ENCODE peak calls at places on chromosomes 5 and 9, in six cellular contexts. X is keratinocyte, A is HL-60, R is AG04450, J is fibroblast of lung, Z is left ventricle myocardium inferior. E is an unnamed sample.

GRCh38 chr9:119836036-119836435 is 466.8 kb upstream of the BRINP1 start:
- DNase-seq in A (no peak), R (no peak), Z (no peak), J (no peak), X (no peak), E (no peak)

GRCh38 chr9:13939129-13939528 is 374.8 kb downstream of the NFIB start:
- DNase-seq in R (peak), X (no peak), J (peak), Z (no peak), A (no peak), E (no peak)

GRCh38 chr5:135312255-135312935 is 86.6 kb downstream of the MACROH2A1 start:
- DNase-seq in J (no peak), Z (no peak), A (no peak), X (no peak), R (no peak), E (no peak)

GRCh38 chr5:169893586-169893985 is 86.7 kb downstream of the INSYN2B start:
- DNase-seq in X (no peak), Z (no peak), R (no peak), A (no peak), J (no peak), E (no peak)

GRCh38 chr9:29044959-29045358 is 1471.7 kb upstream of the C9orf72 start:
- DNase-seq in A (no peak), Z (no peak), X (peak), R (no peak), J (no peak), E (no peak)

GRCh38 chr9:27425827-27426716 is 98.0 kb upstream of the IFNK start:
- DNase-seq in A (no peak), R (no peak), X (no peak), J (no peak), Z (no peak), E (no peak)

GRCh38 chr5:55324815-55325418 is 17.1 kb downstream of the MTREX start:
- DNase-seq in Z (no peak), J (peak), X (no peak), A (no peak), R (no peak), E (peak)

GRCh38 chr9:37407468-37407867 is 15.0 kb upstream of the GRHPR start:
- DNase-seq in J (no peak), R (no peak), Z (no peak), X (no peak), A (no peak), E (no peak)

GRCh38 chr9:16119861-16120641 is 567.2 kb downstream of the CCDC171 start:
- DNase-seq in R (no peak), A (no peak), Z (no peak), X (no peak), J (no peak), E (no peak)

GRCh38 chr9:135061441-135061840 is 26.0 kb upstream of the OLFM1 start:
- DNase-seq in Z (no peak), R (no peak), A (no peak), J (no peak), X (no peak), E (no peak)

GRCh38 chr5:98902733-98903132 is 26.1 kb downstream of the CHD1 start:
- DNase-seq in J (peak), A (no peak), R (no peak), Z (no peak), X (no peak), E (no peak)

GRCh38 chr5:149940077-149940574 is 4.5 kb downstream of the PDE6A start:
- DNase-seq in A (peak), J (peak), R (no peak), X (no peak), Z (no peak), E (no peak)

GRCh38 chr5:1944408-1944807 is 61.7 kb upstream of the IRX4 start:
- DNase-seq in R (no peak), X (no peak), J (no peak), A (no peak), Z (no peak), E (no peak)

GRCh38 chr5:125274211-125274610 is 527.8 kb upstream of the ZNF608 start:
- DNase-seq in J (no peak), X (no peak), A (no peak), Z (no peak), R (no peak), E (no peak)

GRCh38 chr9:11871832-11872231 is 821.4 kb upstream of the TYRP1 start:
- DNase-seq in J (no peak), A (no peak), R (no peak), Z (no peak), X (no peak), E (no peak)

GRCh38 chr5:137073192-137073591 is 425.9 kb downstream of the SPOCK1 start:
- DNase-seq in J (no peak), A (no peak), Z (no peak), X (no peak), R (no peak), E (no peak)

GRCh38 chr9:126119731-126120130 is 206.9 kb upstream of the MVB12B start:
- DNase-seq in R (no peak), Z (no peak), X (no peak), J (no peak), A (no peak), E (no peak)

GRCh38 chr9:109709881-109710280 is 70.1 kb upstream of the PALM2AKAP2 start:
- DNase-seq in J (no peak), X (no peak), R (no peak), A (no peak), Z (no peak), E (no peak)

GRCh38 chr5:54062958-54063357 is 247.4 kb downstream of the ARL15 start:
- DNase-seq in X (no peak), Z (no peak), A (no peak), J (peak), R (peak), E (no peak)

GRCh38 chr5:37665272-37665671 is 174.6 kb downstream of the GDNF start:
- DNase-seq in J (peak), R (peak), X (no peak), A (no peak), Z (no peak), E (no peak)

GRCh38 chr9:81717061-81717746 is 27.9 kb upstream of the TLE1 start:
- DNase-seq in X (no peak), J (no peak), A (no peak), Z (no peak), R (no peak), E (no peak)

GRCh38 chr9:129143461-129143927 is 32.3 kb downstream of the PTPA start:
- DNase-seq in R (no peak), J (peak), Z (peak), X (no peak), A (no peak), E (no peak)

GRCh38 chr5:172123269-172123692 is 64.7 kb downstream of the STK10 start:
- DNase-seq in X (no peak), R (no peak), Z (peak), A (no peak), J (peak), E (no peak)

GRCh38 chr5:83688321-83688720 is 32.3 kb downstream of the HAPLN1 start:
- DNase-seq in Z (no peak), X (no peak), A (no peak), R (no peak), J (no peak), E (no peak)

GRCh38 chr5:102498271-102499034 is at the start of gene SLCO6A1:
- DNase-seq in R (no peak), J (no peak), X (no peak), Z (no peak), A (no peak), E (no peak)

GRCh38 chr9:15187589-15187988 is 119.4 kb downstream of the TTC39B start:
- DNase-seq in A (no peak), X (no peak), J (no peak), Z (no peak), R (no peak), E (no peak)

GRCh38 chr5:96816430-96816939 is 8.7 kb upstream of the ERAP1 start:
- DNase-seq in J (no peak), Z (no peak), A (no peak), X (no peak), R (no peak), E (peak)

GRCh38 chr9:92564479-92564878 is 28.7 kb upstream of the ECM2 start:
- DNase-seq in Z (no peak), J (peak), R (peak), A (no peak), X (no peak), E (no peak)

GRCh38 chr9:15299374-15299939 is 7.6 kb downstream of the TTC39B start:
- DNase-seq in X (no peak), Z (no peak), J (no peak), R (no peak), A (no peak), E (peak)

GRCh38 chr9:92508018-92508417 is 25.7 kb upstream of the ASPN start:
- DNase-seq in Z (peak), A (no peak), R (no peak), J (no peak), X (no peak), E (no peak)

GRCh38 chr5:107384256-107384655 is 286.5 kb downstream of the EFNA5 start:
- DNase-seq in J (no peak), Z (no peak), X (no peak), A (no peak), R (no peak), E (no peak)

GRCh38 chr9:35374436-35374835 is 115.5 kb upstream of the RUSC2 start:
- DNase-seq in A (no peak), J (no peak), X (no peak), Z (no peak), R (no peak), E (no peak)

GRCh38 chr9:72315089-72315509 is 49.9 kb downstream of the ZFAND5 start:
- DNase-seq in X (no peak), Z (peak), A (no peak), R (no peak), J (peak), E (no peak)

GRCh38 chr5:113330533-113331200 is 104.1 kb downstream of the TSSK1B start:
- DNase-seq in R (no peak), X (no peak), Z (peak), A (no peak), J (peak), E (peak)

GRCh38 chr5:153623906-153624765 is 133.7 kb downstream of the GRIA1 start:
- DNase-seq in J (peak), R (no peak), Z (no peak), A (no peak), X (no peak), E (no peak)

GRCh38 chr5:74957906-74958305 is 91.7 kb upstream of the FAM169A start:
- DNase-seq in J (no peak), A (no peak), X (no peak), R (no peak), Z (no peak), E (no peak)

GRCh38 chr5:76526950-76527349 is 96.3 kb downstream of the F2RL2 start:
- DNase-seq in Z (no peak), R (no peak), A (no peak), X (no peak), J (no peak), E (no peak)

GRCh38 chr9:107260437-107261081 is 22.5 kb upstream of the RAD23B start:
- DNase-seq in X (no peak), Z (no peak), J (no peak), R (no peak), A (no peak), E (no peak)

DNA sequence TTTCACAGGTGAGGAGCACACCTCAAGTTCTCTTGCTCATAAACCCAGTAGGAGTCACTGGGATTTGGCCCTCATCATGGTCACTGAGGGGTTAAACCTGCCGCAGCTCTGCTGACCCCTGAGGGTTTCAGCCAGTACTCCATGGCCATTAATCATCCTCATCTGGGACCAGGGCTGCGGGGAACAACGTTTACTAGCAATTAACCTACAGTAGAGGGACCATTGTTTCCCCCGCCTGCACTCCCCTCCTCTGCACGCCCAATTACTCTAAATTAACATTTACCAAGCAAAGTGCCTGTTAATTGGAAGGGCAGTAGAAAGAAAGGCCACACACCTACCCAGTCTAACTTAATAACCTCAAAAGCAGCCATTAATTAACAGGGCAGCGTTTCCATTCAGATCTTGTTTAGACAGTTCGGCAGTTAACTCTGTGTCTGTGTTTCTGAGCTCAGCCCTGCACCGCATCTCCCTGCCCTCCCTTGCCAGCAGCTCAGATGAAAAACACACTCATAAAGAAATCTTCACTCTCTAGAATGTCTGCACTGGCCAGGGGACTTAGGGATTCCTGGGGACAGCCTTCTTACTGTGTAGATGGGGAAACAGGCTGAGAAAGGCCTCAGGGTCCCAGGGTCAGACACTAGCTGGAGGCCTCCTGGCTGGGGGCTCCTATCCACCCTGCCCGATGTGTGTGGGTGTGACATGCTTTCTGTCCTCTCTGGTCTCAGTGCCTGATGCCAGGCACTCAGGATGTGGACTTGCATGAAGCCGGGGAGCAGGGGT is 51.6 kb downstream of the ALG2 start:
- DNase-seq in J (no peak), R (no peak), X (no peak), A (no peak), Z (no peak), E (no peak)
- H3K4me3 ChIP-seq in J (no peak), R (no peak), X (no peak), A (no peak), Z (no peak), E (no peak)

GRCh38 chr9:88313364-88314220 is 74.7 kb upstream of the SPIN1 start:
- DNase-seq in Z (no peak), R (no peak), X (no peak), J (no peak), A (no peak), E (no peak)
- H3K4me3 ChIP-seq in Z (no peak), R (no peak), X (no peak), J (no peak), A (no peak), E (no peak)

DNA sequence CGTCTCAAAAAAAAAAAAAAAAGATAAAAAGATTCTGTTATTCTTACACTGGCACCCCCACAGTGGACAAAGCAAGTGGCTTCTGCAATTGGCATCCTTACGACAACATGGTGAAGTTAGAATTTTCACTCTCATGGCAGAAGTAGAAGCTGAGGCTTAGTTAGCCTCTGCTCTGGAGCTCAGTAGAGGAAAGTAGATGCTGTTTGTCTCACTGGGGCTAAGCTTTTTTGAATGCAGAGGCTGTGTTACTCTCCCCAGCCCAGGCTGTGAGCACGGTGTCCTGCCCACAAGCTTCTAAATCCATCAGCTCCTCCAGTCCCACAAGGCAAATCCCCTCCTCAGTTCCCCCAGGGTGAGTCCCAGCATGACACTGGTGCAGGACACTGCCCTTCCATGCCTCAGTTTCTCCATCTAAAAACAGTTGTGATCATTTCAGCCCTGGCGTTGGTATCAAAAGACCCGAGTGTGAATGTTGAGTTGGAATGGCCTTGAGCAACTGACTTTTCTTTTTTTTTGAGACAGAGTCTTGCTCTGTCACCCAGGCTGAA is 22.6 kb upstream of the PHF19 start:
- DNase-seq in A (no peak), X (no peak), Z (no peak), R (no peak), J (no peak), E (no peak)
- H3K4me3 ChIP-seq in A (no peak), X (no peak), Z (no peak), R (no peak), J (no peak), E (no peak)

DNA sequence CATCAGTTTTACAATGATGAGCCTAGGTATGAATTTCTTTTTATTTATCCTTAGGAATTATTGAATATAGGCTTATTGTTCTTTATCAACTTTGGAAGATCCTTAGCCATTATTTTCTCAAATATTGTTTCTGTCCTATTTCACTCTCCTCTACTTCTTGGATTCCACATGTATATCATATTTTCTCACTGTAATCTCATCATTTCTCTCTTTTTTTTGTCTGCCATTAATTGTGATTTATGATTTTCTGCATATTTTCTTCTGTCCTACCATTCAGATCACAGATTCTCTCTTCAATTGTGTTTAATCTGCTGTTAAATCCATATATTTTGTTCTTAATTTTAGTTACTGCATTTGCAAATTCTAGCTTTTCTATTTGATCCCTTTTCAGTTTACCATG is 139.8 kb downstream of the ARRDC3 start:
- DNase-seq in A (no peak), J (no peak), X (no peak), R (no peak), Z (no peak), E (no peak)
- H3K4me3 ChIP-seq in A (no peak), J (no peak), X (no peak), R (no peak), Z (no peak), E (no peak)

DNA sequence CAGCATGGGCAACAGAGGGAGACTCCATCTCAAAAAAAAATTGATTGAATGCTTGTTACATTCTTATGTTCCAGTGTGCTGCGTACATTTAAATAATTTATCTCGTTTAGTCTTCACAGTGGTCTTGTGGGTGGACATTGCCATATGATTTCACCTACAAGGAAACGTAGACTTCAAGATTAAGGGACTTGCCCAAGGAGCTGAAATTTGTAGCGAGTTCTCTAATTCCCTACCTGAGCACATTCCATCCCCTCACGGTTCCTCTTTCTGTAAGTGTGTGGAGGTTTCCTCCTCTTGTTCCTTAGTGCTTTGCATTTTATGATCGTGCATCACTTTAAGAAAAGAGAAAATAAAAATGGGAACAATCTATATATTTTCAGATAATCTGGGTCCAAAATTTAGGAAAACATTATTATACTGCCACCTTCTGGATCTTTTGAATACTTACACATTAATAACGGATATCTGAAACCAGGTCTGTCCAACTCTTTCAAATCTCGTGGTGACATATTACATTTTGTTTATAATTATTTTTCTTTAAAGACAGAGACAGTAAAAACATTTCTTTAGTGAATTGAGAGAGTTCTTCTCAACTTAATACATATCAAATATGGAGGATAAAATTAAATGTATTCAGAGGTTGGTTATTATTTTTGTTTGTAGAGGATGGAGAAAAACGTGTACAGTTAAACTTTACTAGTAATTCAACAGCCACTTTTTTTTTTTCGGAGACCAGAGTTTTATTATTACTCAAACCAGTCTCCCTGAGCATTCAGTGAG is 29.9 kb upstream of the C7 start:
- DNase-seq in Z (no peak), A (no peak), J (peak), X (no peak), R (no peak), E (no peak)
- H3K4me3 ChIP-seq in Z (no peak), A (no peak), J (peak), X (no peak), R (no peak), E (no peak)

GRCh38 chr5:177371120-177371537 is 13.1 kb upstream of the SLC34A1 start:
- DNase-seq in A (no peak), J (no peak), X (no peak), Z (no peak), R (no peak), E (no peak)
- H3K4me3 ChIP-seq in A (no peak), J (peak), X (peak), Z (peak), R (peak), E (peak)

GRCh38 chr9:136436055-136436634 is 3.5 kb downstream of the INPP5E start:
- DNase-seq in A (no peak), R (no peak), X (no peak), J (no peak), Z (no peak), E (no peak)

GRCh38 chr9:136438909-136439549 is 616 bp downstream of the INPP5E start:
- DNase-seq in J (no peak), Z (no peak), X (no peak), R (no peak), A (peak), E (peak)

GRCh38 chr9:136437839-136438547 is 1.7 kb downstream of the INPP5E start:
- DNase-seq in R (no peak), A (no peak), Z (no peak), X (no peak), J (peak), E (no peak)

GRCh38 chr9:136438548-136438908 is 1.1 kb downstream of the INPP5E start:
- DNase-seq in X (no peak), R (no peak), J (no peak), Z (no peak), A (no peak), E (no peak)

GRCh38 chr9:136437430-136437829 is 2.2 kb downstream of the INPP5E start:
- DNase-seq in J (peak), Z (no peak), X (no peak), R (no peak), A (no peak), E (no peak)
- H3K4me3 ChIP-seq in J (peak), Z (peak), X (peak), R (peak), A (no peak), E (no peak)

GRCh38 chr5:140785905-140786686 is at the start of gene PCDHA1:
- DNase-seq in R (no peak), X (no peak), Z (no peak), J (no peak), A (no peak), E (no peak)
- H3K4me3 ChIP-seq in R (no peak), X (no peak), Z (no peak), J (no peak), A (no peak), E (no peak)

E was measured in naive thymus-derived CD4-positive, alpha-beta T cell.